ENCODE peak calls at places on chromosome 19, in seven cellular contexts. J is GM12878, O is K562, N is GM12891, L is H1, G is SK-N-SH, X is HepG2. W is an unnamed sample.

GRCh38 chr19:17302391-17303166 is 646 bp downstream of the ABHD8 start:
- DNase-seq in G (no peak), L (no peak), N (no peak), X (no peak), J (no peak), O (peak), W (no peak)

GRCh38 chr19:1503089-1503924 is 9.5 kb downstream of the ADAMTSL5 start:
- DNase-seq in O (peak), L (no peak), G (peak), X (no peak), J (no peak), N (peak), W (peak)

GRCh38 chr19:16920816-16921529 is 32.2 kb downstream of the F2RL3 start:
- DNase-seq in G (no peak), O (peak), N (no peak), X (no peak), L (no peak), J (no peak), W (no peak)

GRCh38 chr19:38274734-38275133 is 10.4 kb downstream of the SPINT2 start:
- DNase-seq in L (no peak), X (no peak), J (no peak), G (no peak), N (no peak), O (no peak), W (no peak)

GRCh38 chr19:5772416-5772815 is 12.1 kb downstream of the PRR22 start:
- DNase-seq in N (no peak), X (no peak), L (no peak), J (no peak), O (peak), G (no peak), W (no peak)

GRCh38 chr19:40923934-40924391 is 41.9 kb upstream of the CYP2A7 start:
- DNase-seq in G (no peak), O (no peak), N (no peak), L (no peak), J (no peak), X (no peak), W (no peak)

GRCh38 chr19:21519488-21519887 is 14.1 kb downstream of the ZNF429 start:
- DNase-seq in G (no peak), J (no peak), L (no peak), X (no peak), O (no peak), N (no peak), W (no peak)

GRCh38 chr19:18839465-18840287 is 7.9 kb downstream of the UPF1 start:
- DNase-seq in N (peak), X (peak), G (no peak), L (no peak), O (no peak), J (no peak), W (no peak)

GRCh38 chr19:47231215-47232054 is 436 bp upstream of the BBC3 start:
- DNase-seq in X (peak), N (peak), O (peak), G (peak), L (no peak), J (peak), W (peak)

GRCh38 chr19:33301011-33301899 is 1.1 kb downstream of the CEBPA start:
- DNase-seq in N (no peak), J (no peak), X (no peak), L (no peak), G (peak), O (no peak), W (no peak)

GRCh38 chr19:1002600-1002999 is 2.4 kb downstream of the GRIN3B start:
- DNase-seq in L (no peak), J (no peak), X (no peak), G (no peak), O (no peak), N (no peak), W (no peak)

GRCh38 chr19:866769-867300 is 7.4 kb downstream of the CFD start:
- DNase-seq in N (no peak), G (no peak), O (no peak), X (no peak), J (no peak), L (no peak), W (no peak)

GRCh38 chr19:34232566-34233481 is 21.5 kb upstream of the GARRE1 start:
- DNase-seq in O (no peak), J (no peak), L (no peak), N (no peak), X (peak), G (no peak), W (no peak)

GRCh38 chr19:2495651-2496316 is 19.9 kb downstream of the GADD45B start:
- DNase-seq in O (no peak), L (no peak), G (no peak), J (no peak), N (no peak), X (no peak), W (peak)

GRCh38 chr19:2271516-2272103 is 10.4 kb downstream of the PEAK3 start:
- DNase-seq in G (no peak), L (no peak), O (no peak), J (no peak), N (no peak), X (no peak), W (no peak)

GRCh38 chr19:5136060-5136855 is 167.3 kb downstream of the KDM4B start:
- DNase-seq in L (no peak), G (no peak), N (no peak), O (no peak), X (no peak), J (no peak), W (no peak)

GRCh38 chr19:53308339-53308811 is 25.2 kb upstream of the ZNF845 start:
- DNase-seq in G (peak), O (peak), N (no peak), L (peak), X (no peak), J (no peak), W (no peak)

GRCh38 chr19:38267780-38268430 is 3.5 kb downstream of the SPINT2 start:
- DNase-seq in G (no peak), L (no peak), J (no peak), N (no peak), O (no peak), X (no peak), W (no peak)

GRCh38 chr19:55179570-55180484 is at the start of gene SYT5:
- DNase-seq in X (no peak), G (peak), J (no peak), N (peak), O (peak), L (no peak), W (peak)

GRCh38 chr19:33826521-33826920 is 29.9 kb downstream of the KCTD15 start:
- DNase-seq in N (no peak), O (no peak), X (no peak), G (no peak), J (no peak), L (no peak), W (no peak)

GRCh38 chr19:591099-591958 is 1.6 kb downstream of the HCN2 start:
- DNase-seq in J (no peak), N (no peak), X (no peak), O (peak), G (no peak), L (no peak), W (no peak)

GRCh38 chr19:34217952-34218817 is 36.2 kb upstream of the GARRE1 start:
- DNase-seq in N (no peak), O (peak), L (no peak), G (peak), J (peak), X (no peak), W (no peak)

GRCh38 chr19:40139533-40140287 is 49.0 kb upstream of the ZNF780A start:
- DNase-seq in X (peak), L (no peak), N (no peak), J (no peak), G (peak), O (peak), W (no peak)

GRCh38 chr19:30590596-30591229 is 218.5 kb downstream of the ZNF536 start:
- DNase-seq in O (no peak), X (no peak), N (no peak), J (no peak), G (no peak), L (no peak), W (no peak)

GRCh38 chr19:19463348-19464117 is 51.8 kb downstream of the TSSK6 start:
- DNase-seq in J (no peak), O (no peak), X (no peak), N (no peak), G (no peak), L (no peak), W (no peak)

GRCh38 chr19:11041966-11042627 is 47.2 kb upstream of the LDLR start:
- DNase-seq in N (no peak), L (no peak), G (no peak), O (no peak), X (no peak), J (no peak), W (no peak)

GRCh38 chr19:19434483-19435045 is 29.1 kb downstream of the GATAD2A start:
- DNase-seq in L (no peak), N (no peak), J (no peak), G (no peak), X (no peak), O (no peak), W (no peak)

GRCh38 chr19:3955688-3956087 is 15.2 kb downstream of the DAPK3 start:
- DNase-seq in J (no peak), O (no peak), L (no peak), G (no peak), N (no peak), X (no peak), W (no peak)

GRCh38 chr19:43997631-43998290 is 5.0 kb upstream of the ZNF230 start:
- DNase-seq in X (no peak), G (no peak), J (no peak), N (no peak), O (no peak), L (no peak), W (no peak)

GRCh38 chr19:752652-753517 is 2.0 kb downstream of the MISP start:
- DNase-seq in O (no peak), N (no peak), L (no peak), X (peak), J (no peak), G (no peak), W (no peak)

GRCh38 chr19:19354007-19354406 is 33.4 kb downstream of the MAU2 start:
- DNase-seq in O (no peak), X (no peak), L (no peak), N (no peak), G (no peak), J (no peak), W (no peak)

GRCh38 chr19:52949422-52949821 is 13.3 kb downstream of the ZNF816 start:
- DNase-seq in X (no peak), N (no peak), J (no peak), G (no peak), L (no peak), O (no peak), W (no peak)

DNA sequence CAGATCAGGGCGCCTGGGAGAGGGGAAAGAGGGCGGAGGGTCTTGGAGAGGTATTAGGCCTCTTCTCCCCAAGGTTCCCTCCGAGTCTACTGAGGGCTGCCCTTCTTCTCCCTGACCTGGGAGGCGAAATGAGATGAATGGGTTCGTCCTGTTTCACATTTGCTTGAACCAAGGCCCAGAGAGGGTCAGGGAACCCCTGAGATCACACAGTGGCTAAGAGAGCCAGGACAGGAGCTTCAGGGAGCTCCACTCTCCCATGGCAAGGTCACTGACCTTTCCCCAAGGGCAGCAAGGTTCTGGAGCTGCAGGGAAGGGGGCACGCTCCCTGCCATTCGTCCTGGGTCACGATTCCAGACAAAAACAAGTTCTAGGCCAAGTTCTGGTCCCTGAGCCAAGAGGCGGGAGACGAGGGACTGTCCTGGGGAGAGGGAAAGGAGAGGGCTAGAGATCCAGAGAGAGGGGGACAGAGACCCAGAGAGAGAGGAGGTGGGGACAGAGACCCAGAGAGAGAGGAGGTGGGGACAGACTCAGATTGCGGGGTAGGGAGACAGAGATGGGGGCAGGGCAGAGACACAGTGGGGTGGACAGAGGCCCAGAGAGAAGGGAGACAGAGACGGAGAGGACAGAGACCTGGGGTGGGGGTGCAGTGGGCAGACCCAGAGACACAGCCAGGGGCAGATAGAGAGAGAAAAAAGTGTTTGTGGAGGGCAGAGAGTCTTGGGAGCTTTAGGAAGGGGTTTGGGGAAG is 541 bp downstream of the ASPDH start:
- DNase-seq in J (no peak), L (no peak), N (no peak), G (no peak), O (no peak), X (no peak), W (no peak)
- TF ChIP-seq POLR2AphosphoS5 in J (no peak), L (no peak), N (no peak), G (no peak), O (no peak), X (no peak), W (no peak)

GRCh38 chr19:49428547-49429451 is 3.6 kb downstream of the GFY start:
- DNase-seq in O (no peak), N (no peak), G (no peak), J (no peak), L (no peak), X (no peak), W (no peak)

GRCh38 chr19:49430678-49431329 is 5.6 kb downstream of the GFY start:
- DNase-seq in N (no peak), J (no peak), L (no peak), X (no peak), G (peak), O (peak), W (no peak)

GRCh38 chr19:49431330-49431749 is 6.2 kb downstream of the GFY start:
- DNase-seq in G (peak), J (no peak), X (no peak), N (no peak), O (peak), L (no peak), W (no peak)

GRCh38 chr19:49432141-49433073 is 7.2 kb downstream of the GFY start:
- DNase-seq in J (no peak), N (no peak), X (no peak), L (no peak), G (no peak), O (no peak), W (no peak)

DNA sequence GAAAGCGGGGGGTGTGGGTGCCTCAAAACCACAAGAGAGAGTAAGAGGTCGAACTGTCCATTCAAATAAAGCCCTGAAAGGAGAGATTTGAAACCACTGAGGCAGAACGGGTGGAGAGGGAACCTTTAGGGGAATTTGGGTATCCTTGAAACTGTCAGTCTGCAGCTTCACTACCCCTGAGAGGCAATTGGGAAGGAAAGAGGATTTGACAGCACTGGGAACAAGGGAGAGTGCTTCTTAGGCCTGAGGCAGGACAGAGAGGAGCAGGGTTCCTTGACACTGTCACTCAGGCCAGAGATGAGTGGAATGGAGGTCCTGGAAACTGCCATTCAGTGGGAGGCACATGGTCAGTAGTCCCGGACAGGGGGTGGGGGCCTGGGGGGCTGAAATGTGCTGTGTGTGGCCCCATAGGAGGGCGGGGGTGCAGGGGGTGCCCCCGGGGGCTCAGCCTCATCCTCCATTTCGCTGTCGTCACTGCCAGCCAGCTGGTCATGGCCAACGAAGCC is 5.0 kb downstream of the GFY start:
- DNase-seq in G (no peak), N (no peak), X (no peak), O (no peak), J (no peak), L (no peak), W (no peak)
- TF ChIP-seq TAF1 in G (no peak), N (no peak), X (no peak), O (no peak), J (no peak), L (no peak), W (no peak)

GRCh38 chr19:50638576-50638975 is 1.1 kb downstream of the SYT3 start:
- DNase-seq in O (no peak), N (no peak), L (no peak), J (no peak), G (no peak), X (no peak), W (no peak)

GRCh38 chr19:50636317-50637085 is 3.2 kb downstream of the SYT3 start:
- DNase-seq in J (no peak), L (no peak), X (no peak), G (no peak), O (no peak), N (no peak), W (no peak)

GRCh38 chr19:50640368-50640767 is 687 bp upstream of the SYT3 start:
- DNase-seq in G (no peak), X (no peak), O (no peak), J (no peak), N (no peak), L (no peak), W (no peak)

GRCh38 chr19:50644315-50644915 is 4.7 kb upstream of the SYT3 start:
- DNase-seq in O (no peak), N (no peak), J (no peak), G (no peak), X (no peak), L (no peak), W (no peak)

GRCh38 chr19:50639121-50640112 is at the start of gene SYT3:
- DNase-seq in N (no peak), O (peak), G (peak), J (no peak), X (no peak), L (no peak), W (no peak)
- TF ChIP-seq POLR2AphosphoS5 in N (no peak), O (no peak), G (no peak), J (no peak), X (no peak), L (peak), W (no peak)

GRCh38 chr19:42619271-42619670 is 24.5 kb upstream of the CEACAM8 start:
- DNase-seq in O (no peak), X (no peak), G (no peak), J (no peak), N (no peak), L (no peak), W (no peak)

GRCh38 chr19:42613666-42614065 is 18.9 kb upstream of the CEACAM8 start:
- DNase-seq in N (no peak), L (no peak), O (no peak), G (no peak), J (no peak), X (no peak), W (no peak)
- TF ChIP-seq TAF1 in N (no peak), L (no peak), O (no peak), G (no peak), J (no peak), X (no peak), W (no peak)

GRCh38 chr19:7125221-7125620 is 55.7 kb downstream of the ZNF557 start:
- DNase-seq in J (no peak), G (no peak), X (no peak), N (no peak), O (no peak), L (no peak), W (no peak)
- TF ChIP-seq POLR2AphosphoS5 in J (no peak), G (no peak), X (no peak), N (no peak), O (no peak), L (no peak), W (no peak)

DNA sequence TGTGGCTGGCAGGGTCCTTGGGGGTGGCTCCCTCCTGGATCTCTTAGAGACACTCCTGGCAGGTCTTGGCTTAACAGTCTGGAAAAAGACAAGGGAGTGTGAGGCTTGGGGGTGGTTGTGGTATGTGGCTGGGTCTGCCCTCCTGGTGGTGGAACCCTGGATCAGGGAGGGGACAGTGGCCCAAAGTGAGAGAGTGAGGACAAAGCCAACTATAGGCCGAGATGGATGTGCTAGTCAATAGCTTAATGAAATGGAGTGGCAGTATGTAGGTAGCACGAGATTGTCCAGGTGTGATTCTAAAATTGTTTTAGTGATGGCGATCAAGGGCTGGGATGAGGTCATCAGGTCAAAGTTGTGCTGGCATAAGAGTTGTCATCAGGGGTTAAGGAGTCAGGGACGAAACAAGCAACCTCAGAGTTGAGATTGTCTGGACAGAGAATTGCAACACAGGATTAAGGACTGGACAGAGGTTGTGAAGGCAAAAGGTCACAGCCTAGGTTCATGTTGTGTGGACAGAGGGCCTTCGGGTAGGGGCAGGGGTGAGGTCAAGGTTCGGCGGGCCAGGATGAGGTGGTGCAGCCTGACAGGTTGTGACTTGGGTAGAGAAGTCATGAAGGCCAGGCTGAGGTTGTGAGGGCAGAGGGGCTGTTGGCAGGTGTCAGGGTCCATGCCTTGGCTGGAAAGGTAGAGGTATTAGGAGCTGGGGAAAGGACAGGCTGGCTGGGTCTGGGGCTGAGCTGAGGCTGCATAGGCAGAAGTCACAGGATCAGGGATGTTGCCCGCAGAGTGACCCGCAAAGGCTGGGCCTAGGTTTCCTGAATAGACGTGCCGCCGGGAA is 4.5 kb upstream of the RASAL3 start:
- DNase-seq in X (no peak), L (no peak), N (no peak), O (no peak), G (peak), J (no peak), W (no peak)
- TF ChIP-seq TAF1 in X (no peak), L (no peak), N (no peak), O (no peak), G (no peak), J (no peak), W (no peak)

GRCh38 chr19:57068326-57068725 is 51.5 kb upstream of the USP29 start:
- DNase-seq in O (no peak), G (no peak), X (no peak), N (no peak), L (no peak), J (no peak), W (no peak)
- TF ChIP-seq POLR2AphosphoS5 in O (no peak), G (no peak), X (no peak), N (no peak), L (no peak), J (no peak), W (no peak)

DNA sequence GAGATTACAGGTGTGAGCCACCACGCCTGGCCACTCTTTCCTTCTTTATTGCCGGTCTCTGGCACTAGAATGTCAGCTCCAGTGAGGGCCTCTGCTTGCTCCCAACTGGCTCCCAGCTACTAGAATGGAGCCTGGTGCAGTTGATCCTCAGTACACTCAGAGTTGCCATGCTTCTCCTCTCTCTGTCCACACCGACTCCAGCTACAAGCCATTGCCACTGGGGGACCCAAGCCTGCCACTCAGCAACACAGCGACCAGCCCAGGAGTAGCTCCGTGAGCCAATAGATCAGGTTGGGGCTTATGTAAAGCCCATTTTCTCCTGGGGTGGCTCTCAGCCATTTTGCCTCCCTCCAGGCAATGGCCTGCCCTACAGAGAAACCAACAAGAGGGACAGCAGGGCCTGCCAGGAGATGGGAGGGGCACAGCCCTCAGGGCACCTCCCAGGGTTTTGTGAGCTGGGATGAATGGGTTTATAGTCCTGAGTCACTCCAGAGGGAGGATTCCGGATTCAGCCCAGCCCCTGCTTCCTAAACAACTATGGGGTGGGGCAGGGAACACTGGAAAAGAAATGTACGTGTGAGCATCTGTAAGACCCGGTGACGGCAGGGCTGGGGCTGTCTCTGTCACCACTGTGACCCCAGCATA is 36.5 kb downstream of the OPA3 start:
- DNase-seq in X (no peak), O (peak), J (no peak), N (no peak), L (no peak), G (no peak), W (no peak)
- TF ChIP-seq TAF1 in X (no peak), O (no peak), J (no peak), N (no peak), L (no peak), G (no peak), W (no peak)